ENCODE peak calls at places on chromosome 18, in four cellular contexts. One of them, this sample, is unnamed.

GRCh38 chr18:51195086-51195601 is 2.3 kb downstream of the MEX3C start:
- DNase-seq in HepG2: no peak
- DNase-seq in A549: no peak
- DNase-seq in K562: no peak
- DNase-seq in this sample: no peak

GRCh38 chr18:45727068-45727467 is 3.1 kb downstream of the SLC14A1 start:
- DNase-seq in A549: no peak
- DNase-seq in HepG2: no peak
- DNase-seq in K562: no peak
- DNase-seq in this sample: no peak

GRCh38 chr18:73551211-73551610 is 596.4 kb downstream of the FBXO15 start:
- DNase-seq in K562: no peak
- DNase-seq in HepG2: no peak
- DNase-seq in A549: no peak
- DNase-seq in this sample: no peak

GRCh38 chr18:23332356-23332755 is 120.7 kb upstream of the RIOK3 start:
- DNase-seq in A549: no peak
- DNase-seq in K562: no peak
- DNase-seq in HepG2: no peak
- DNase-seq in this sample: no peak

GRCh38 chr18:54020346-54020745 is 204.1 kb downstream of the MBD2 start:
- DNase-seq in HepG2: no peak
- DNase-seq in A549: no peak
- DNase-seq in K562: no peak
- DNase-seq in this sample: no peak

GRCh38 chr18:49459404-49460171 is 857 bp downstream of the DYM start:
- DNase-seq in K562: peak
- DNase-seq in HepG2: no peak
- DNase-seq in A549: no peak
- DNase-seq in this sample: no peak

GRCh38 chr18:54233228-54233625 is 8.8 kb upstream of the MBD2 start:
- DNase-seq in A549: no peak
- DNase-seq in HepG2: no peak
- DNase-seq in K562: no peak
- DNase-seq in this sample: no peak

GRCh38 chr18:11279461-11279860 is 130.1 kb upstream of the PIEZO2 start:
- DNase-seq in HepG2: no peak
- DNase-seq in A549: no peak
- DNase-seq in K562: no peak
- DNase-seq in this sample: no peak

GRCh38 chr18:26322892-26323653 is 96.8 kb downstream of the TAF4B start:
- DNase-seq in A549: no peak
- DNase-seq in K562: no peak
- DNase-seq in HepG2: peak
- DNase-seq in this sample: no peak

GRCh38 chr18:9066358-9066757 is 36.1 kb upstream of the NDUFV2 start:
- DNase-seq in HepG2: no peak
- DNase-seq in K562: no peak
- DNase-seq in A549: no peak
- DNase-seq in this sample: no peak

GRCh38 chr18:13217971-13218375 is 587 bp upstream of the LDLRAD4 start:
- DNase-seq in HepG2: no peak
- DNase-seq in K562: no peak
- DNase-seq in A549: no peak
- DNase-seq in this sample: peak

GRCh38 chr18:50194623-50195532 is at the start of gene MYO5B:
- DNase-seq in K562: peak
- DNase-seq in A549: peak
- DNase-seq in HepG2: peak
- DNase-seq in this sample: peak

GRCh38 chr18:30971338-30971956 is 71.1 kb downstream of the DSC3 start:
- DNase-seq in HepG2: peak
- DNase-seq in A549: peak
- DNase-seq in K562: peak
- DNase-seq in this sample: no peak

GRCh38 chr18:76379226-76380126 is 115.6 kb downstream of the ZNF516 start:
- DNase-seq in A549: no peak
- DNase-seq in HepG2: no peak
- DNase-seq in K562: no peak
- DNase-seq in this sample: no peak

GRCh38 chr18:9506046-9506792 is 30.9 kb downstream of the RALBP1 start:
- DNase-seq in A549: no peak
- DNase-seq in K562: peak
- DNase-seq in HepG2: no peak
- DNase-seq in this sample: no peak

GRCh38 chr18:21194871-21195771 is 46.9 kb upstream of the GREB1L start:
- DNase-seq in A549: peak
- DNase-seq in HepG2: peak
- DNase-seq in K562: peak
- DNase-seq in this sample: no peak

GRCh38 chr18:13597068-13597467 is 129.3 kb downstream of the FAM210A start:
- DNase-seq in HepG2: no peak
- DNase-seq in A549: no peak
- DNase-seq in K562: no peak
- DNase-seq in this sample: no peak

GRCh38 chr18:77346446-77346845 is 96.8 kb downstream of the GALR1 start:
- DNase-seq in HepG2: no peak
- DNase-seq in K562: no peak
- DNase-seq in A549: no peak
- DNase-seq in this sample: no peak

GRCh38 chr18:36526611-36527010 is 229.1 kb downstream of the FHOD3 start:
- DNase-seq in A549: no peak
- DNase-seq in HepG2: no peak
- DNase-seq in K562: no peak
- DNase-seq in this sample: no peak

GRCh38 chr18:5214583-5215351 is 17.7 kb upstream of the AKAIN1 start:
- DNase-seq in K562: no peak
- DNase-seq in A549: no peak
- DNase-seq in HepG2: no peak
- DNase-seq in this sample: no peak

GRCh38 chr18:13268746-13269285 is 50.3 kb downstream of the LDLRAD4 start:
- DNase-seq in HepG2: no peak
- DNase-seq in K562: no peak
- DNase-seq in A549: no peak
- DNase-seq in this sample: no peak

GRCh38 chr18:35322486-35323258 is 21.5 kb downstream of the ZNF24 start:
- DNase-seq in A549: no peak
- DNase-seq in HepG2: no peak
- DNase-seq in K562: peak
- DNase-seq in this sample: no peak

GRCh38 chr18:66682855-66683322 is 79.0 kb upstream of the CDH19 start:
- DNase-seq in HepG2: no peak
- DNase-seq in K562: no peak
- DNase-seq in A549: no peak
- DNase-seq in this sample: no peak

GRCh38 chr18:77062518-77063003 is 70.0 kb downstream of the MBP start:
- DNase-seq in A549: no peak
- DNase-seq in HepG2: no peak
- DNase-seq in K562: no peak
- DNase-seq in this sample: no peak

GRCh38 chr18:36662000-36662399 is 166.8 kb downstream of the TPGS2 start:
- DNase-seq in K562: peak
- DNase-seq in HepG2: no peak
- DNase-seq in A549: peak
- DNase-seq in this sample: peak

GRCh38 chr18:13236411-13236810 is 17.9 kb downstream of the LDLRAD4 start:
- DNase-seq in K562: no peak
- DNase-seq in HepG2: no peak
- DNase-seq in A549: no peak
- DNase-seq in this sample: no peak

DNA sequence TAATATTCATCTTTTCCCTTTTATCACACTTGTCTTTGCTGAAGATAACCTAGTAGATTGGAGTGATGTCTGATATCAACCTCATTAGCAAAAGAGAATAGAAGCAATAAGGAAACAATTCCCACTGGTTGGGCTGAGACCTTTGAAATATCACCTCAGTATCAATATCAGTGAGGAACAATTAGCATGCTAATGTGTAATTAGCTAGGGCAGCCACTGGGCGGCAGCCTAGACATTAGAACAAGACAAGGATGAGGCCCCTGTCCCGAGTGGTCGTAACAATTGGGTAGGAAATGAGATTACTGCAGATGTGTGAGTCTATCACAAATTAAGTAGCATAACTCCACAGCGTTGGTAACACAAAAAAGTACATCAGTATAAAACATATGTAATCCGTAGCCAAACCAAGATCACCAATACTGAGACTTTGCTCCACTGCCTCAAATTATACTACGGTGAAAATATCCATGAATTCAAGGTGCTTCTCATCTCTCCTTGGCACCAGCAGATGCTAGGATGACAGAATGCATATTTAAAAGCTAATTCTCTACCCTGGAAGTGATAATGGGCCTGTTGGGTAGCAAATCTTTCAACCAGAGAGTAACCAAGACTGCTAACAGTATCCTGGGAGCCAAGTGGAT is 99.1 kb downstream of the ALPK2 start:
- DNase-seq in A549: peak
- DNase-seq in HepG2: peak
- DNase-seq in K562: peak
- DNase-seq in this sample: peak
- TF ChIP-seq NR3C1 in A549: no peak
- TF ChIP-seq NR3C1 in HepG2: no peak
- TF ChIP-seq NR3C1 in K562: no peak
- TF ChIP-seq NR3C1 in this sample: no peak

DNA sequence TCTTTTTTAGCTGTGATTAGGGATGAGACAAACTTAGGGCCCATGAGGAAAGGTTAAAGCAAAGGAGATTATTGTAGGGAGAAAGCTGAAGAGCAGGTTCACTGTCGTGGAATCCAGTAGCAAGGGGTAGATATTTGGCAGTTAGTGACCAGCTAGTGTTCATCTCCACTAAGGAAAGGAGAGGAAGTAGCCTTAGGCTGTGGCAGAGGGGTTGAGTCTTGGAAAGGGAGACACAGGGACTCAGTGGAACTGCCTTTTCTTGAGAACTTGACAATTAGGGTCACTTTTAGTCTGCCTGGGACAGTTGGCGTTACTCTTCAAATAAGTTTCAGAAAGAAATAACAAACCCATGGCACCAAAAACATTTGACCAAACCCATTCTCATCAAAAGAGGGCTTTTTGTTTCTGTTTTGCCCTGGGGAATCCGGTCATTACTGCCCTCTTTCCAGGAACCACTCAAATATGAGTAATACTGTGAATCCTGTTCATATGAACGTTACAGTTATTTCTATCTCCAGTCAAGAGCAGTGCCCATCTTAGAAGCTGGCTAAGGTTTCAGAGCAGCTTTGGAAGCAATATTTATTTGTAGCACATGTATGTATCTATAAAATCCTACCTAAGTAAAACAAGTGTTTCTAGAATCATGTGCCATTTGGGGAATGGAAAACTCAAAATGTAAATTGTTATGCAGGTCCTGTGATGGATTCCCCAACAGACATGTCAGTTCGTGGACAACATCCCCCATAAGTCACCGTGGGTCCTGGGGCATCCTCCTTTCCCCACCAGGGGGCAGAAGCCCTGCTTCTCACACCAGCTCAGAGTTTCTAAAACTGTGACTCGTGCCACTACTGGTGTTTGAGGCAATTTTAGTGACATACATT is 77.3 kb upstream of the PHLPP1 start:
- DNase-seq in A549: peak
- DNase-seq in K562: peak
- DNase-seq in HepG2: peak
- DNase-seq in this sample: peak
- TF ChIP-seq NR3C1 in A549: no peak
- TF ChIP-seq NR3C1 in K562: no peak
- TF ChIP-seq NR3C1 in HepG2: no peak
- TF ChIP-seq NR3C1 in this sample: no peak

GRCh38 chr18:24926649-24927048 is 425.3 kb downstream of the ZNF521 start:
- DNase-seq in K562: no peak
- DNase-seq in A549: no peak
- DNase-seq in HepG2: no peak
- DNase-seq in this sample: no peak
- TF ChIP-seq NR3C1 in K562: no peak
- TF ChIP-seq NR3C1 in A549: no peak
- TF ChIP-seq NR3C1 in HepG2: no peak
- TF ChIP-seq NR3C1 in this sample: no peak

GRCh38 chr18:48433541-48433940 is 24.4 kb upstream of the ZBTB7C start:
- DNase-seq in A549: no peak
- DNase-seq in HepG2: no peak
- DNase-seq in K562: no peak
- DNase-seq in this sample: no peak

GRCh38 chr18:48441405-48441881 is 32.3 kb upstream of the ZBTB7C start:
- DNase-seq in A549: no peak
- DNase-seq in HepG2: no peak
- DNase-seq in K562: no peak
- DNase-seq in this sample: no peak

GRCh38 chr18:48440924-48441323 is 31.7 kb upstream of the ZBTB7C start:
- DNase-seq in A549: no peak
- DNase-seq in HepG2: no peak
- DNase-seq in K562: no peak
- DNase-seq in this sample: no peak

GRCh38 chr18:48442761-48443160 is 33.6 kb upstream of the ZBTB7C start:
- DNase-seq in HepG2: no peak
- DNase-seq in A549: no peak
- DNase-seq in K562: no peak
- DNase-seq in this sample: no peak

GRCh38 chr18:48436907-48437306 is 27.7 kb upstream of the ZBTB7C start:
- DNase-seq in K562: no peak
- DNase-seq in HepG2: no peak
- DNase-seq in A549: no peak
- DNase-seq in this sample: no peak
- TF ChIP-seq NR3C1 in K562: no peak
- TF ChIP-seq NR3C1 in HepG2: no peak
- TF ChIP-seq NR3C1 in A549: no peak
- TF ChIP-seq NR3C1 in this sample: no peak

GRCh38 chr18:79985172-79985571 is 3.2 kb downstream of the TXNL4A start:
- DNase-seq in K562: no peak
- DNase-seq in A549: no peak
- DNase-seq in HepG2: peak
- DNase-seq in this sample: no peak

GRCh38 chr18:79983793-79984192 is 4.6 kb downstream of the TXNL4A start:
- DNase-seq in A549: no peak
- DNase-seq in K562: no peak
- DNase-seq in HepG2: no peak
- DNase-seq in this sample: no peak

GRCh38 chr18:79980585-79980984 is 7.8 kb downstream of the TXNL4A start:
- DNase-seq in A549: no peak
- DNase-seq in HepG2: no peak
- DNase-seq in K562: no peak
- DNase-seq in this sample: no peak

GRCh38 chr18:79983253-79983652 is 5.1 kb downstream of the TXNL4A start:
- DNase-seq in A549: no peak
- DNase-seq in K562: no peak
- DNase-seq in HepG2: no peak
- DNase-seq in this sample: no peak

GRCh38 chr18:79982736-79983135 is 5.6 kb downstream of the TXNL4A start:
- DNase-seq in A549: peak
- DNase-seq in HepG2: no peak
- DNase-seq in K562: peak
- DNase-seq in this sample: no peak
- TF ChIP-seq NR3C1 in A549: no peak
- TF ChIP-seq NR3C1 in HepG2: no peak
- TF ChIP-seq NR3C1 in K562: no peak
- TF ChIP-seq NR3C1 in this sample: no peak